ENCODE peak calls at places on chromosomes 11 and 22, in nine cellular contexts. One of them, this sample, is unnamed.

GRCh38 chr11:12942157-12942556 is 67.0 kb upstream of the RASSF10 start:
- DNase-seq in coronary artery: no peak
- DNase-seq in kidney: no peak
- DNase-seq in lower lobe of right lung: no peak
- DNase-seq in neural progenitor cell: peak; percentile 22
- DNase-seq in substantia nigra: no peak
- DNase-seq in transverse colon: no peak
- DNase-seq in cardiac muscle cell: no peak
- DNase-seq in PC-9: no peak
- DNase-seq in this sample: no peak

GRCh38 chr11:20125927-20126326 is 34.3 kb downstream of the DBX1 start:
- DNase-seq in cardiac muscle cell: peak; percentile 48
- DNase-seq in transverse colon: no peak
- DNase-seq in PC-9: peak; percentile 13
- DNase-seq in coronary artery: no peak
- DNase-seq in neural progenitor cell: no peak
- DNase-seq in lower lobe of right lung: no peak
- DNase-seq in substantia nigra: no peak
- DNase-seq in kidney: no peak
- DNase-seq in this sample: no peak

GRCh38 chr11:10387209-10388083 is 67.6 kb upstream of the AMPD3 start:
- DNase-seq in PC-9: no peak
- DNase-seq in substantia nigra: no peak
- DNase-seq in lower lobe of right lung: no peak
- DNase-seq in transverse colon: peak; percentile 46
- DNase-seq in cardiac muscle cell: peak; percentile 98
- DNase-seq in coronary artery: peak; percentile 84
- DNase-seq in kidney: no peak
- DNase-seq in neural progenitor cell: no peak
- DNase-seq in this sample: no peak

GRCh38 chr11:79415912-79416311 is 24.9 kb downstream of the TENM4 start:
- DNase-seq in substantia nigra: no peak
- DNase-seq in kidney: no peak
- DNase-seq in coronary artery: no peak
- DNase-seq in cardiac muscle cell: no peak
- DNase-seq in transverse colon: no peak
- DNase-seq in PC-9: no peak
- DNase-seq in lower lobe of right lung: no peak
- DNase-seq in neural progenitor cell: no peak
- DNase-seq in this sample: no peak

GRCh38 chr11:4496555-4497248 is 14.3 kb downstream of the OR52K1 start:
- DNase-seq in transverse colon: no peak
- DNase-seq in kidney: no peak
- DNase-seq in lower lobe of right lung: no peak
- DNase-seq in PC-9: no peak
- DNase-seq in neural progenitor cell: no peak
- DNase-seq in coronary artery: no peak
- DNase-seq in substantia nigra: no peak
- DNase-seq in cardiac muscle cell: peak; percentile 14
- DNase-seq in this sample: no peak

GRCh38 chr22:37563153-37564081 is 3.1 kb downstream of the CDC42EP1 start:
- DNase-seq in PC-9: peak; percentile 88
- DNase-seq in substantia nigra: peak; percentile 66
- DNase-seq in coronary artery: peak; percentile 92
- DNase-seq in transverse colon: peak; percentile 77
- DNase-seq in kidney: peak; percentile 89
- DNase-seq in neural progenitor cell: no peak
- DNase-seq in lower lobe of right lung: peak; percentile 69
- DNase-seq in cardiac muscle cell: peak; percentile 97
- DNase-seq in this sample: peak; percentile 84

GRCh38 chr11:130831506-130832385 is 84.5 kb downstream of the SNX19 start:
- DNase-seq in lower lobe of right lung: no peak
- DNase-seq in neural progenitor cell: peak; percentile 45
- DNase-seq in kidney: no peak
- DNase-seq in cardiac muscle cell: no peak
- DNase-seq in substantia nigra: no peak
- DNase-seq in PC-9: peak; percentile 59
- DNase-seq in coronary artery: no peak
- DNase-seq in transverse colon: no peak
- DNase-seq in this sample: no peak

GRCh38 chr22:23938328-23939016 is 22.5 kb downstream of the GSTT2B start:
- DNase-seq in transverse colon: no peak
- DNase-seq in PC-9: no peak
- DNase-seq in neural progenitor cell: peak; percentile 18
- DNase-seq in kidney: no peak
- DNase-seq in coronary artery: no peak
- DNase-seq in cardiac muscle cell: no peak
- DNase-seq in lower lobe of right lung: no peak
- DNase-seq in substantia nigra: no peak
- DNase-seq in this sample: no peak

GRCh38 chr11:27120211-27120610 is 79.6 kb downstream of the BBOX1 start:
- DNase-seq in substantia nigra: no peak
- DNase-seq in neural progenitor cell: no peak
- DNase-seq in cardiac muscle cell: no peak
- DNase-seq in coronary artery: no peak
- DNase-seq in transverse colon: no peak
- DNase-seq in lower lobe of right lung: no peak
- DNase-seq in PC-9: no peak
- DNase-seq in kidney: no peak
- DNase-seq in this sample: no peak

GRCh38 chr22:26968873-26969272 is 311.5 kb downstream of the MIAT start:
- DNase-seq in coronary artery: no peak
- DNase-seq in kidney: no peak
- DNase-seq in cardiac muscle cell: no peak
- DNase-seq in substantia nigra: no peak
- DNase-seq in neural progenitor cell: no peak
- DNase-seq in lower lobe of right lung: no peak
- DNase-seq in transverse colon: no peak
- DNase-seq in PC-9: no peak
- DNase-seq in this sample: no peak

GRCh38 chr11:121575250-121575962 is 122.6 kb upstream of the SORL1-AS1 start:
- DNase-seq in cardiac muscle cell: peak; percentile 58
- DNase-seq in lower lobe of right lung: peak; percentile 89
- DNase-seq in PC-9: no peak
- DNase-seq in coronary artery: peak; percentile 85
- DNase-seq in transverse colon: peak; percentile 41
- DNase-seq in substantia nigra: peak; percentile 44
- DNase-seq in neural progenitor cell: no peak
- DNase-seq in kidney: peak; percentile 91
- DNase-seq in this sample: no peak

GRCh38 chr11:36469063-36469462 is 41.0 kb downstream of the TRAF6 start:
- DNase-seq in cardiac muscle cell: no peak
- DNase-seq in coronary artery: no peak
- DNase-seq in substantia nigra: no peak
- DNase-seq in PC-9: no peak
- DNase-seq in neural progenitor cell: peak; percentile 55
- DNase-seq in transverse colon: no peak
- DNase-seq in kidney: no peak
- DNase-seq in lower lobe of right lung: no peak
- DNase-seq in this sample: peak; percentile 67

GRCh38 chr11:18761741-18762140 is 29.9 kb downstream of the PTPN5 start:
- DNase-seq in cardiac muscle cell: no peak
- DNase-seq in neural progenitor cell: no peak
- DNase-seq in transverse colon: no peak
- DNase-seq in lower lobe of right lung: no peak
- DNase-seq in coronary artery: no peak
- DNase-seq in PC-9: no peak
- DNase-seq in substantia nigra: no peak
- DNase-seq in kidney: no peak
- DNase-seq in this sample: no peak

GRCh38 chr22:37278261-37278660 is 4.0 kb upstream of the CYTH4 start:
- DNase-seq in transverse colon: no peak
- DNase-seq in coronary artery: no peak
- DNase-seq in PC-9: no peak
- DNase-seq in cardiac muscle cell: no peak
- DNase-seq in lower lobe of right lung: no peak
- DNase-seq in substantia nigra: no peak
- DNase-seq in kidney: no peak
- DNase-seq in neural progenitor cell: no peak
- DNase-seq in this sample: no peak

GRCh38 chr11:394034-394857 is at the start of gene PKP3:
- DNase-seq in PC-9: peak; percentile 91
- DNase-seq in lower lobe of right lung: peak; percentile 91
- DNase-seq in neural progenitor cell: peak; percentile 63
- DNase-seq in kidney: no peak
- DNase-seq in cardiac muscle cell: peak; percentile 52
- DNase-seq in coronary artery: no peak
- DNase-seq in transverse colon: peak; percentile 93
- DNase-seq in substantia nigra: no peak
- DNase-seq in this sample: peak; percentile 74

DNA sequence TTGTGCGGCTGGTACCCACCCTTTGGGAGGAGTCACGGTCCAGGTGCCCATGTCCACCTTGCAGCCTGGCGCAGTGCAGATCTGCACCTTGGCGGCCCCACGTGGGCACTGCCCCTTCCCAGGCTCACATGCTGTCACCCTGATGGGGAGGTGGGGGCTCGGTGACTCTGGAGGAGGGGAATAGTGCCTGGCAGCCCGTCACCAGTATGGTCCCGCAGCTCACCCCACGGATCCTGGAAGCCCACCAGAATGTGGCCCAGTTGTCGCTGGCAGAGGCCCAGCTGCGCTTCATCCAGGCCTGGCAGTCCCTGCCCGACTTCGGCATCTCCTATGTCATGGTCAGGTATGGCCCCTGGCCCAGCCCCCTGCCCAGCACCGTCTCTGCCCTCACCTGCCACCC is 5.2 kb downstream of the TRPT1 start:
- DNase-seq in substantia nigra: no peak
- DNase-seq in cardiac muscle cell: no peak
- DNase-seq in transverse colon: no peak
- DNase-seq in coronary artery: no peak
- DNase-seq in neural progenitor cell: no peak
- DNase-seq in kidney: no peak
- DNase-seq in PC-9: no peak
- DNase-seq in lower lobe of right lung: no peak
- DNase-seq in this sample: no peak
- H3K27ac ChIP-seq in substantia nigra: no peak overlapping the region
- H3K27ac ChIP-seq in cardiac muscle cell: no peak overlapping the region
- H3K27ac ChIP-seq in transverse colon: no peak overlapping the region
- H3K27ac ChIP-seq in coronary artery: no peak overlapping the region
- H3K27ac ChIP-seq in neural progenitor cell: no peak overlapping the region
- H3K27ac ChIP-seq in kidney: no peak overlapping the region
- H3K27ac ChIP-seq in PC-9: no peak overlapping the region
- H3K27ac ChIP-seq in lower lobe of right lung: no peak overlapping the region
- H3K27ac ChIP-seq in this sample: no peak overlapping the region

DNA sequence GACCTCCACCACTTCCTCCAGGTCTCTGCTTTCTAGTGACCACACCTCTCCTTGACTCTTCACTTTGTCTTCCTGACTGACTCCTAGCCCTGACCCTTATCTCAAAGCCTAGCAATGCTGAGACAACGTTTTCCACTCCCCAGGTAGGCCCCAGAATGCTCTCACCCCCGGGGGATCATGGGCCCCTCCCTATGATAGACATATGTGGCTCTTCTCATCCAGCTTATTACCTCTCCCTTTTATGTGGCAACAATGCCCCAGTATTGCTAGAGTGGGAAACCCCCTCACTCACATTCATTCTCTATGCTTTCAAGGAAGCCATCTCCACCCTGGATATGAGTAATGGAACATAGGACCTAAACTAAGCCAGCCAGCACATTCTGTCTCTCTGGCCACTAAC is 80.0 kb upstream of the GRK3 start:
- DNase-seq in substantia nigra: no peak
- DNase-seq in kidney: no peak
- DNase-seq in neural progenitor cell: no peak
- DNase-seq in transverse colon: no peak
- DNase-seq in cardiac muscle cell: no peak
- DNase-seq in lower lobe of right lung: no peak
- DNase-seq in PC-9: no peak
- DNase-seq in coronary artery: no peak
- DNase-seq in this sample: no peak
- H3K27ac ChIP-seq in substantia nigra: no peak overlapping the region
- H3K27ac ChIP-seq in kidney: no peak overlapping the region
- H3K27ac ChIP-seq in neural progenitor cell: no peak overlapping the region
- H3K27ac ChIP-seq in transverse colon: no peak overlapping the region
- H3K27ac ChIP-seq in cardiac muscle cell: no peak overlapping the region
- H3K27ac ChIP-seq in lower lobe of right lung: no peak overlapping the region
- H3K27ac ChIP-seq in PC-9: no peak overlapping the region
- H3K27ac ChIP-seq in coronary artery: no peak overlapping the region
- H3K27ac ChIP-seq in this sample: no peak overlapping the region

DNA sequence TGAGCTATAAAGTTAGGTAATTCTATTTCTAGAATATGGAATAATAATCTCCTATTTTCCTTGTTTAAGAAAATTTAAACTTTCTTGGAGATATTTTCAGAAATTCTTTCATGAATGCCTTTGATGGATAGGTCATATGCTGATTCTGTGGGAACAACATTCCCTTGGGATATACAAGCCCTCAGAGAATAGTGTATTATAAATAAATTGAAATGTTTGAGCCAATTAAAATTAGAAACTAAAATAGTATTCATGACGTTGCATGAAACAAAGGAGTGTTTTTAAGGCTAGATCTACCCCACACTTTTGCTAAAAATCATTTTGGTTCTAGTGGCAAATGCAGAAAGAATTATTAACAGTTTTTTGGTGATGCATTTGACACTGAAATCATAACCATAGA is 269.3 kb upstream of the ANO3 start:
- DNase-seq in substantia nigra: no peak
- DNase-seq in transverse colon: no peak
- DNase-seq in kidney: no peak
- DNase-seq in coronary artery: no peak
- DNase-seq in neural progenitor cell: no peak
- DNase-seq in lower lobe of right lung: no peak
- DNase-seq in PC-9: no peak
- DNase-seq in cardiac muscle cell: no peak
- DNase-seq in this sample: no peak
- H3K27ac ChIP-seq in substantia nigra: no peak overlapping the region
- H3K27ac ChIP-seq in transverse colon: no peak overlapping the region
- H3K27ac ChIP-seq in kidney: no peak overlapping the region
- H3K27ac ChIP-seq in coronary artery: no peak overlapping the region
- H3K27ac ChIP-seq in neural progenitor cell: no peak overlapping the region
- H3K27ac ChIP-seq in lower lobe of right lung: no peak overlapping the region
- H3K27ac ChIP-seq in PC-9: no peak overlapping the region
- H3K27ac ChIP-seq in cardiac muscle cell: no peak overlapping the region
- H3K27ac ChIP-seq in this sample: no peak overlapping the region

GRCh38 chr11:117289795-117290194 is 1.4 kb upstream of the BACE1-AS start:
- DNase-seq in kidney: no peak
- DNase-seq in cardiac muscle cell: no peak
- DNase-seq in substantia nigra: no peak
- DNase-seq in lower lobe of right lung: no peak
- DNase-seq in neural progenitor cell: no peak
- DNase-seq in transverse colon: no peak
- DNase-seq in PC-9: no peak
- DNase-seq in coronary artery: no peak
- DNase-seq in this sample: no peak
- H3K27ac ChIP-seq in kidney: no peak overlapping the region
- H3K27ac ChIP-seq in cardiac muscle cell: peak overlapping the region; percentile 31
- H3K27ac ChIP-seq in substantia nigra: no peak overlapping the region
- H3K27ac ChIP-seq in lower lobe of right lung: no peak overlapping the region
- H3K27ac ChIP-seq in neural progenitor cell: no peak overlapping the region
- H3K27ac ChIP-seq in transverse colon: no peak overlapping the region
- H3K27ac ChIP-seq in PC-9: no peak overlapping the region
- H3K27ac ChIP-seq in coronary artery: no peak overlapping the region
- H3K27ac ChIP-seq in this sample: no peak overlapping the region

GRCh38 chr11:66368484-66368883 is 3.1 kb downstream of the SLC29A2 start:
- DNase-seq in neural progenitor cell: no peak
- DNase-seq in PC-9: no peak
- DNase-seq in cardiac muscle cell: no peak
- DNase-seq in transverse colon: no peak
- DNase-seq in substantia nigra: no peak
- DNase-seq in coronary artery: no peak
- DNase-seq in kidney: no peak
- DNase-seq in lower lobe of right lung: no peak
- DNase-seq in this sample: no peak
- H3K27ac ChIP-seq in neural progenitor cell: no peak overlapping the region
- H3K27ac ChIP-seq in PC-9: no peak overlapping the region
- H3K27ac ChIP-seq in cardiac muscle cell: no peak overlapping the region
- H3K27ac ChIP-seq in transverse colon: no peak overlapping the region
- H3K27ac ChIP-seq in substantia nigra: no peak overlapping the region
- H3K27ac ChIP-seq in coronary artery: no peak overlapping the region
- H3K27ac ChIP-seq in kidney: no peak overlapping the region
- H3K27ac ChIP-seq in lower lobe of right lung: no peak overlapping the region
- H3K27ac ChIP-seq in this sample: no peak overlapping the region

GRCh38 chr22:20111689-20112622 is 3.9 kb upstream of the RANBP1 start:
- DNase-seq in PC-9: no peak
- DNase-seq in transverse colon: no peak
- DNase-seq in lower lobe of right lung: peak; percentile 35
- DNase-seq in coronary artery: no peak
- DNase-seq in kidney: peak; percentile 49
- DNase-seq in substantia nigra: no peak
- DNase-seq in cardiac muscle cell: no peak
- DNase-seq in neural progenitor cell: no peak
- DNase-seq in this sample: no peak
- H3K27ac ChIP-seq in PC-9: no peak overlapping the region
- H3K27ac ChIP-seq in transverse colon: no peak overlapping the region
- H3K27ac ChIP-seq in lower lobe of right lung: no peak overlapping the region
- H3K27ac ChIP-seq in coronary artery: no peak overlapping the region
- H3K27ac ChIP-seq in kidney: no peak overlapping the region
- H3K27ac ChIP-seq in substantia nigra: no peak overlapping the region
- H3K27ac ChIP-seq in cardiac muscle cell: peak overlapping the region; percentile 78
- H3K27ac ChIP-seq in neural progenitor cell: no peak overlapping the region
- H3K27ac ChIP-seq in this sample: no peak overlapping the region